ENCODE peak calls at places on chromosomes 5 and 9, in six cellular contexts. M, T, J, N, P and C are unnamed samples.
A peak's percentile ranks its signal among the peaks of the same experiment; 100 is the strongest.

GRCh38 chr5:77679791-77680190 is 41.3 kb upstream of the OTP start:
- DNase-seq in M (peak; percentile 75), T (no peak), J (no peak), N (no peak), P (no peak), C (no peak)

GRCh38 chr9:120689860-120690259 is 24.4 kb downstream of the MEGF9 start:
- DNase-seq in M (peak; percentile 3), T (no peak), J (no peak), N (no peak), P (peak; percentile 46), C (no peak)

GRCh38 chr5:176819476-176819875 is 9.1 kb downstream of the UNC5A start:
- DNase-seq in M (no peak), T (no peak), J (no peak), N (peak; percentile 32), P (no peak), C (no peak)

GRCh38 chr9:70462300-70462699 is 47.8 kb upstream of the KLF9 start:
- DNase-seq in M (no peak), T (no peak), J (no peak), N (no peak), P (no peak), C (no peak)

GRCh38 chr9:129136446-129137049 is 25.3 kb downstream of the PTPA start:
- DNase-seq in M (no peak), T (no peak), J (no peak), N (no peak), P (no peak), C (no peak)

GRCh38 chr9:17216011-17216410 is 81.2 kb downstream of the CNTLN start:
- DNase-seq in M (peak; percentile 26), T (peak; percentile 45), J (no peak), N (no peak), P (no peak), C (no peak)

GRCh38 chr5:15687401-15687800 is 187.4 kb downstream of the FBXL7 start:
- DNase-seq in M (no peak), T (no peak), J (no peak), N (no peak), P (no peak), C (no peak)

GRCh38 chr5:160508780-160509361 is 87.2 kb downstream of the PTTG1 start:
- DNase-seq in M (peak; percentile 93), T (peak; percentile 91), J (peak; percentile 80), N (peak; percentile 89), P (peak; percentile 84), C (peak; percentile 73)

GRCh38 chr5:129909225-129909624 is 5.0 kb downstream of the CHSY3 start:
- DNase-seq in M (no peak), T (no peak), J (no peak), N (no peak), P (no peak), C (no peak)

GRCh38 chr5:109852371-109853160 is 162.8 kb downstream of the MAN2A1 start:
- DNase-seq in M (peak; percentile 87), T (no peak), J (no peak), N (no peak), P (no peak), C (no peak)

GRCh38 chr5:171387970-171388815 is 544 bp downstream of the NPM1 start:
- DNase-seq in M (peak; percentile 91), T (peak; percentile 74), J (peak; percentile 87), N (peak; percentile 73), P (peak; percentile 81), C (no peak)

GRCh38 chr5:171454549-171454948 is 35.1 kb downstream of the FGF18 start:
- DNase-seq in M (no peak), T (no peak), J (no peak), N (no peak), P (no peak), C (no peak)

GRCh38 chr9:36092509-36093215 is 43.9 kb upstream of the GLIPR2 start:
- DNase-seq in M (no peak), T (no peak), J (peak; percentile 29), N (peak; percentile 24), P (no peak), C (no peak)

GRCh38 chr9:4193391-4193790 is 106.5 kb downstream of the GLIS3 start:
- DNase-seq in M (no peak), T (no peak), J (no peak), N (no peak), P (no peak), C (no peak)

GRCh38 chr5:74206571-74207550 is 433.7 kb downstream of the ENC1 start:
- DNase-seq in M (peak; percentile 92), T (peak; percentile 26), J (no peak), N (peak; percentile 38), P (peak; percentile 29), C (no peak)

DNA sequence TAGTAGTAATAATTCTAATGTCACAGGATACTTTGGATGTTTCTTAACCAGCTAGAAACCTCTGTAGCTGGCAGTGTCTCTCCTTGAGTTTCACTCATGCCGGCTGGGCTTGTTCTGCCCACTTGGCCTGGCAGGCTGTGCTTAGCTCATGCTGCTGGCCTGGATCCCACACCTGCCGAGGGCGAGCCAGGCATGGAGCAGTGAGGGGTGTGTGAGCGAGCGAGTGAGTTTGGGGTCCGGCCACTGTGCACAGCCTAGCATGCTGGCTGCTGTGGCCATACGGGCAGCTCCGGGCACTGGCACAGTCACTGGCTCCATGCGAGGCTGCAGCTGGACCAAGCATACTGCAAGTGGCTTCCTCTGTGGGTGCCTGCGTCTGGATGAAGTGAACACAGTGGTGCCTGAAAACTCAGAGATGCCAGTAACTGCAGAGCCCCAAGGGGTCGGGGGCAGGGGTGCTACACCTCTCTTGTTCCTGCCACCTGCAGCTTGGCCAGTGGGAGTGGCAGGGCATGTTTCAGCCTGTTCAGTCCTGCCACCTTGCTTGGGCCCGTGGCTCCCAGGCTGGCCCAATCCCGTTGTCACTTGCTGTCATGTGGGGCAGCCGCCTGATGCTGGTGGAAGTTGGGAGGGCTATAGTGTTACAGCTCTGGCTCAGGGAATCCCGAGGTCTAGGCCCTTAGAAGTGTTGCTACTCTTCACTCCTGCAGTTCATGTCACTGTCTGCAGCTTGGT is 9.9 kb downstream of the FSD1L start:
- DNase-seq in M (no peak), T (no peak), J (no peak), N (no peak), P (no peak), C (no peak)
- TF ChIP-seq EZH2phosphoT487 in M (no peak), T (no peak), J (no peak), N (no peak), P (no peak), C (no peak)

GRCh38 chr5:67432601-67433000 is 236.0 kb upstream of the CD180 start:
- DNase-seq in M (no peak), T (no peak), J (no peak), N (no peak), P (no peak), C (no peak)
- TF ChIP-seq EZH2phosphoT487 in M (no peak), T (no peak), J (no peak), N (no peak), P (no peak), C (no peak)

DNA sequence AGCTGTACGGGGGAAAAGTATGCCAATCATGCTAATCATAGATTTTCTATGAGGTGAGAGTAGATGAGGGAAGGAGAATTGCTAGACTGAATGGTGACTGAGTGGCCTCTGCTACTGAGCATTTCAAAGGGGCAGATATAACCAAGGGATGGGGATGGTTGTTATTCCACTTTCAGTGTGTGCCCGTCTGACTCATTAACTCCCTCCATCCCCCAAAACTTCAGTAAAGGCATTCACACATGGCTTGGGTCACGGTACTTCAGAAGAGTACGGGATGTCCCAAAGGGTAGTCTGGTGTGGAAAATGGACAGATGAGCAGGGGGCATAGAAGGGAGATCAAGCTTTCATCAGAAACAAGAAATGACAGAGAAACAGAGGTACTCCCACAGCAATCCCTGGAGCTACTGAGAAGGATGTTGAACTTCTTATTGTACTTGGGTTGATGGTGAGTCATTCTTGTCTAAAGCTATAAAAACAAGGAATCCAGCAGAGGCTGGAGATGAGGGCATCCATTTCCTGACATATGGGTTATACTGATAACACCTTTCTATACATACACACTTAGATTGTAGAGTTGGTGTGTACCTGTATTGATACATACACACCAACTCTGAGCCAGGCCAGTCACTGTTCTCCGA is 8.9 kb upstream of the TLE4 start:
- DNase-seq in M (peak; percentile 9), T (peak; percentile 42), J (no peak), N (no peak), P (no peak), C (no peak)
- TF ChIP-seq EZH2phosphoT487 in M (no peak), T (no peak), J (no peak), N (no peak), P (no peak), C (no peak)

DNA sequence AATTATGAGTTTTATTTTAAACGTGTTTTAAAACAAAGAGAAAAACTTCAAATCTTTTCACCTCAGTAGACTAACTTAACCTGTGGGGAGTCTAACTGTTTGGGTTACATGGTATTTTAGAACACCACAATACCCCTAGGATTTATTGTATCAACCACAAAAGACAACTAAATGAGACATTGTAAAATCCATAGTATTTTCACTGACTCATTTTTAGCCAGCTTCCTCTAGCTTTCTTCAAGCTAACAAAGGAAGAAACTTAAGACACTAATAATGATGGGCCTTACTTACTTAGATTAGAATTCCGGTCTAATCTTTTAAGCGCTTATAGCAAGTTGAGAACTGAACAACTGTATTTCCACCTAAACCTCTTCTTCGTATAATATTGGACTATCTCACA is 529.3 kb downstream of the DMRTA1 start:
- DNase-seq in M (peak; percentile 43), T (peak; percentile 51), J (no peak), N (no peak), P (no peak), C (no peak)
- TF ChIP-seq EZH2phosphoT487 in M (no peak), T (no peak), J (no peak), N (no peak), P (no peak), C (no peak)

GRCh38 chr9:122579874-122580273 is 3.3 kb downstream of the OR1L8 start:
- DNase-seq in M (no peak), T (no peak), J (no peak), N (no peak), P (no peak), C (no peak)

DNA sequence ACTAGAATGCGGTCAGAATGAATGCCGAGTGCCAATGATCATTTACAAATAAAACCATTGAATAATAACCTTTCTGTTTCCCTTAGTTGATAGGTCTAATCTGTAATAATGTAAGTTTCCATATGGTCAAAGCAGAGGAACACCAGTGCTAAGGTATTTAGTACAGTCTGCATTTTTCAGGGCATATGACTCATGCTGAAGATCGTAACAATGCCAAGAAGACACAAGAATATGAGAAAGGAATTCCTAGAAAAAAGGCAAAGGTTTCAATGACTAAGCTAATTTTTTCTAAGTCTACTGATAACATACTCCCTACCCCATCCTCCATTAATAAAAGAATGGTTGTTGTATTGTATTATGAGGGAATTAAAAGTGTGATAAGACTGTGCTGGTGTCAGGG is 2.8 kb downstream of the OR1L8 start:
- DNase-seq in M (peak; percentile 85), T (peak; percentile 74), J (no peak), N (no peak), P (no peak), C (peak; percentile 4)
- TF ChIP-seq EZH2phosphoT487 in M (no peak), T (no peak), J (no peak), N (no peak), P (no peak), C (no peak)

DNA sequence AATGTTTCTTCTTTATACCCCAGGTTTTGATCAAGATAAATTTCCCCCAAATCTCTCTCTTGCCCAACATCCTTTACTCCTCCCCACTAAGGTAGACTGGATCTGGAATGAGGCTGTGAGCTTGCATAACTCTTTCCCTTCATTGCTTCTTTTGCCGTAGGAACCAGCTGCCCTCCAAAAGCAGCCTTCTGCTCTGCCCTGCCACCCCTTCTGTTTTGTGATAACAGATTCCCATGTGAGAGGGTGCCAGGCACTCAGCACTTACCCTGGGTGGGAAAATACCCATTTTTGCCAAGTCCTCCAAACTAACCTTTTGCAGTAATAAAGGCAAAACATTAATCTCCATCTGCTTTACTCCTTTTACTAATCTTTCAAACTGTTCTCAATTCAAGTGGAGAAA is 182.6 kb downstream of the ASTN2 start:
- DNase-seq in M (no peak), T (no peak), J (no peak), N (no peak), P (no peak), C (no peak)
- TF ChIP-seq EZH2phosphoT487 in M (no peak), T (no peak), J (no peak), N (no peak), P (no peak), C (no peak)